ENCODE peak calls at places on chromosome 21, in six cellular contexts. G, W, S, I, N and D are unnamed samples. For H3K36me3, the result is how much of the 10 kb centered on the place peaks cover.

GRCh38 chr21:34726627-34727337 is 58.0 kb downstream of the CLIC6 start:
- DNase-seq in S (no peak), W (no peak), G (no peak), N (no peak), I (no peak), D (peak)

GRCh38 chr21:38383411-38384245 is 114.6 kb downstream of the ERG start:
- DNase-seq in I (no peak), N (no peak), G (no peak), S (no peak), W (no peak), D (no peak)

GRCh38 chr21:17793675-17794123 is 25.5 kb downstream of the C21orf91 start:
- DNase-seq in W (no peak), I (no peak), N (no peak), G (peak), S (no peak), D (peak)

GRCh38 chr21:34609244-34609950 is 5.5 kb downstream of the RCAN1 start:
- DNase-seq in G (no peak), I (no peak), W (no peak), N (no peak), S (no peak), D (no peak)

GRCh38 chr21:39888848-39889247 is 21.6 kb downstream of the PCP4 start:
- DNase-seq in W (no peak), N (no peak), I (no peak), S (no peak), G (no peak), D (no peak)

GRCh38 chr21:33414926-33415325 is 11.7 kb downstream of the IFNGR2 start:
- DNase-seq in N (no peak), G (no peak), W (no peak), I (no peak), S (no peak), D (no peak)

GRCh38 chr21:15064576-15065380 is at the start of gene NRIP1:
- DNase-seq in I (peak), N (peak), S (peak), W (peak), G (peak), D (peak)

GRCh38 chr21:34073032-34073748 is at the start of the genes MRPS6 and SLC5A3:
- DNase-seq in W (peak), I (peak), S (peak), G (peak), N (peak), D (peak)

GRCh38 chr21:18522181-18522771 is 118.7 kb upstream of the TMPRSS15 start:
- DNase-seq in W (no peak), N (no peak), I (no peak), S (no peak), G (no peak), D (peak)

GRCh38 chr21:46557469-46557868 is 47.4 kb downstream of the S100B start:
- DNase-seq in W (no peak), I (no peak), N (no peak), S (no peak), G (no peak), D (no peak)

GRCh38 chr21:39127506-39127905 is 55.7 kb downstream of the PSMG1 start:
- DNase-seq in W (no peak), N (no peak), I (no peak), S (no peak), G (no peak), D (no peak)

GRCh38 chr21:32096411-32096810 is 182.4 kb downstream of the MIS18A start:
- DNase-seq in N (peak), G (peak), W (no peak), S (no peak), I (no peak), D (no peak)

GRCh38 chr21:22631066-22631465 is 1632.9 kb downstream of the NCAM2 start:
- DNase-seq in I (no peak), N (no peak), G (no peak), S (no peak), W (no peak), D (no peak)

GRCh38 chr21:40120944-40121575 is 253.8 kb downstream of the PCP4 start:
- DNase-seq in W (no peak), N (no peak), G (peak), S (no peak), I (no peak), D (no peak)

GRCh38 chr21:34598931-34599400 is 15.9 kb downstream of the RCAN1 start:
- DNase-seq in I (no peak), N (no peak), G (no peak), S (no peak), W (no peak), D (no peak)

GRCh38 chr21:40635336-40635735 is 211.6 kb downstream of the DSCAM start:
- DNase-seq in S (no peak), N (no peak), I (no peak), W (no peak), G (no peak), D (no peak)

GRCh38 chr21:26788783-26789182 is 56.4 kb downstream of the ADAMTS1 start:
- DNase-seq in I (peak), S (no peak), N (peak), G (no peak), W (no peak), D (no peak)

GRCh38 chr21:26784974-26785373 is 60.2 kb downstream of the ADAMTS1 start:
- DNase-seq in G (no peak), W (no peak), S (no peak), N (no peak), I (peak), D (no peak)

GRCh38 chr21:26795398-26795790 is 49.8 kb downstream of the ADAMTS1 start:
- DNase-seq in N (no peak), I (no peak), W (no peak), G (no peak), S (no peak), D (no peak)

GRCh38 chr21:26794597-26795397 is 50.4 kb downstream of the ADAMTS1 start:
- DNase-seq in G (no peak), S (no peak), W (no peak), N (no peak), I (no peak), D (no peak)

DNA sequence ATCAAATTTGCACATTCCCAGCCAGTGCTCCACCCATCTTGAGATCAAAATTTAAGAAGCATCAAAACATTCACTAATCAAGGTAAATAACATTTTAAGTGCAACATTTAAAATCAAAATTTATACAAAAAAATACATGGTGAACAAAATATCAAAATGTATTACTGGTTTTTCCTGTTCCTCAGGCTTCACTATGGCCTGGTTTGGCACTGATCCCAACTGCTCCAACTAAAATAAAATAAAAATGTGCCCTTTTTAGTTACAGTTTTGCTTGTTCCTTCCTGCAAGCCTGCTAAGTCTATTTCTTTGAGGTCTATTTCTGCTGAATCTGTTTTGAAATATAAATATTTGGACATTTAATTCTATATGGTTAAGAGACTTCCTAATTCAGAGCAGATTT is 54.9 kb downstream of the ADAMTS1 start:
- DNase-seq in S (no peak), N (no peak), I (no peak), W (no peak), G (no peak), D (no peak)
- H3K36me3 ChIP-seq in S (under half), N (under half), I (under half), W (under half), G (under half), D (under half)

GRCh38 chr21:45347048-45347711 is 57.8 kb upstream of the COL18A1 start:
- DNase-seq in S (no peak), G (no peak), I (no peak), N (no peak), W (no peak), D (no peak)
- H3K4me3 ChIP-seq in S (no peak), G (no peak), I (no peak), N (no peak), W (no peak), D (no peak)

DNA sequence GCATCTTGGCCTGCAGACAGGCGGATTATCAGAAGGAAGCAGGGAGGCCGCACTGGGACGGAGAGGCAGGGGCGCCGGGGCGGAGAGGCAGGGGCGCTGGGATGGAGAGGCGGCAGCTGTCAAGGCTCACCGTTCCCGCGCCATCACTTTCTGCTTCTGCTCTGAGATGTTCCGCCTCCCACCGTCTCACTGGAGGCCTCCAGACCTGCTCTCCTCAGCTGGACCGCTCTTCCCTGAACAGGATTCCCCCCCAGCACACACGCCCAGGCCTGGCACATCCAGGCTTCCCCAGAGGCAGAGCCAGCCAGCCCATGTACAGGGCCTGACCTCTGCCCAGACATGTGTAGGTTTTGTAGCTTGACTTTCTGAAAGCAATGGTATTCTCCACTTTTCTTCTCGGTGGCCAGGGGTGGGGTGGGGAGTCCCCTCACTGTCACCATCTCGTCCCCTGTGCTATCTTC is 84.1 kb downstream of the RIPK4 start:
- DNase-seq in W (peak), G (no peak), I (no peak), N (no peak), S (no peak), D (no peak)
- H3K27ac ChIP-seq in W (no peak), G (no peak), I (no peak), N (no peak), S (no peak), D (no peak)

GRCh38 chr21:43694437-43695079 is 24.4 kb upstream of the PDXK start:
- DNase-seq in G (no peak), S (no peak), N (no peak), W (peak), I (no peak), D (no peak)
- H3K36me3 ChIP-seq in G (half or more), S (under half), N (under half), W (under half), I (half or more), D (under half)